ENCODE peak calls at places on chromosomes 6 and 20, in eight cellular contexts. D is Ammon's horn; Q is body of pancreas; X is caudate nucleus; C is stimulated activated effector memory CD8-positive, alpha-beta T cell treated with anti-CD3 and anti-CD28 coated beads, Interleukin-12 subunit alpha, Interleukin-12 subunit beta, amount 100 ng/mL, for 72 hours; E is K562; V is epithelial cell of prostate; T is activated CD4-positive, alpha-beta T cell treated with anti-CD3 and anti-CD28 coated beads for 1 hour. G is an unnamed sample.

GRCh38 chr20:63073738-63074065 is 66.9 kb upstream of the BHLHE23 start:
- DNase-seq in Q (no peak), E (no peak), D (no peak), T (no peak), V (no peak), X (no peak), C (no peak), G (no peak)

GRCh38 chr6:72534236-72534635 is 87.6 kb upstream of the KCNQ5 start:
- DNase-seq in C (no peak), E (no peak), T (no peak), V (no peak), D (no peak), X (no peak), Q (no peak), G (no peak)

GRCh38 chr20:60823001-60823649 is 428.9 kb upstream of the CDH4 start:
- DNase-seq in D (no peak), X (no peak), C (no peak), V (no peak), T (no peak), Q (no peak), E (no peak), G (no peak)

GRCh38 chr6:142696123-142696522 is 248.9 kb downstream of the HIVEP2 start:
- DNase-seq in D (no peak), T (no peak), E (no peak), C (no peak), V (no peak), X (no peak), Q (no peak), G (no peak)

GRCh38 chr20:45611054-45611453 is 18.5 kb upstream of the WFDC10A start:
- DNase-seq in E (no peak), D (peak; percentile 4), X (no peak), T (no peak), V (peak; percentile 67), Q (no peak), C (no peak), G (no peak)

GRCh38 chr20:18057106-18057993 is at the start of gene OVOL2:
- DNase-seq in E (peak; percentile 18), T (no peak), X (no peak), C (no peak), V (peak; percentile 81), D (no peak), Q (peak; percentile 97), G (no peak)

GRCh38 chr6:25332671-25333071 is 53.5 kb downstream of the CARMIL1 start:
- DNase-seq in V (no peak), D (peak; percentile 59), T (no peak), E (no peak), X (no peak), C (no peak), Q (no peak), G (peak; percentile 57)

GRCh38 chr6:164897523-164898094 is 411.8 kb downstream of the C6orf118 start:
- DNase-seq in C (no peak), Q (no peak), D (no peak), X (no peak), E (no peak), V (no peak), T (no peak), G (no peak)

GRCh38 chr6:2542858-2543218 is 207.9 kb downstream of the MYLK4 start:
- DNase-seq in D (peak; percentile 15), V (peak; percentile 85), T (no peak), Q (no peak), C (no peak), X (no peak), E (peak; percentile 45), G (no peak)

GRCh38 chr20:50202677-50203076 is 12.0 kb downstream of the CEBPB start:
- DNase-seq in T (no peak), E (no peak), Q (no peak), C (no peak), V (no peak), X (no peak), D (no peak), G (no peak)

GRCh38 chr6:1724616-1725015 is 114.9 kb downstream of the FOXC1 start:
- DNase-seq in X (no peak), T (no peak), V (peak; percentile 82), Q (peak; percentile 26), D (no peak), C (no peak), E (no peak), G (no peak)

GRCh38 chr6:167549187-167549586 is 224.3 kb downstream of the TTLL2 start:
- DNase-seq in Q (no peak), C (no peak), V (no peak), D (peak; percentile 64), X (no peak), T (no peak), E (no peak), G (no peak)

GRCh38 chr6:159633196-159633595 is 59.8 kb downstream of the SOD2 start:
- DNase-seq in X (no peak), Q (no peak), V (no peak), D (no peak), C (no peak), T (no peak), E (peak; percentile 23), G (no peak)

GRCh38 chr6:31582230-31582601 is at the start of gene LTB:
- DNase-seq in V (no peak), X (no peak), E (no peak), C (no peak), D (no peak), Q (no peak), T (peak; percentile 49), G (no peak)

GRCh38 chr6:128605961-128606360 is 85.6 kb upstream of the PTPRK start:
- DNase-seq in E (no peak), Q (no peak), T (no peak), V (peak; percentile 88), C (no peak), X (no peak), D (peak; percentile 4), G (no peak)

GRCh38 chr20:24755411-24755922 is 193.6 kb upstream of the CST7 start:
- DNase-seq in D (no peak), V (no peak), C (no peak), Q (peak; percentile 53), X (no peak), T (no peak), E (no peak), G (no peak)

GRCh38 chr20:53438368-53438767 is 155.3 kb downstream of the ZNF217 start:
- DNase-seq in Q (no peak), E (peak; percentile 17), D (no peak), T (no peak), V (no peak), X (no peak), C (no peak), G (no peak)

GRCh38 chr6:170148709-170149470 is 142.0 kb downstream of the DLL1 start:
- DNase-seq in V (no peak), C (no peak), D (no peak), X (no peak), T (no peak), E (no peak), Q (peak; percentile 4), G (no peak)

GRCh38 chr6:118735320-118735719 is 83.9 kb upstream of the CEP85L start:
- DNase-seq in C (no peak), X (no peak), E (peak; percentile 62), D (no peak), T (no peak), Q (no peak), V (no peak), G (no peak)

GRCh38 chr6:54629132-54629531 is 217.4 kb upstream of the FAM83B start:
- DNase-seq in D (no peak), V (no peak), E (no peak), Q (no peak), X (no peak), C (no peak), T (no peak), G (no peak)

GRCh38 chr6:45431314-45432058 is 53.8 kb upstream of the SUPT3H start:
- DNase-seq in V (no peak), E (no peak), T (no peak), C (no peak), Q (no peak), D (no peak), X (no peak), G (no peak)

GRCh38 chr6:159008656-159009288 is 8.8 kb upstream of the RSPH3 start:
- DNase-seq in C (no peak), V (no peak), Q (no peak), T (no peak), X (no peak), D (peak; percentile 37), E (no peak), G (peak; percentile 58)

GRCh38 chr20:11051146-11051545 is 377.3 kb upstream of the JAG1 start:
- DNase-seq in E (no peak), X (no peak), Q (no peak), C (no peak), V (no peak), D (no peak), T (no peak), G (no peak)

GRCh38 chr6:122788663-122789062 is 395 bp upstream of the SMPDL3A start:
- DNase-seq in Q (no peak), X (no peak), V (no peak), E (no peak), D (no peak), C (no peak), T (no peak), G (no peak)

GRCh38 chr20:10467985-10468845 is 33.1 kb downstream of the SLX4IP start:
- DNase-seq in X (no peak), Q (no peak), C (no peak), T (no peak), E (no peak), V (no peak), D (no peak), G (no peak)

GRCh38 chr20:14612389-14612788 is 275.0 kb upstream of the FLRT3 start:
- DNase-seq in X (no peak), T (no peak), E (no peak), D (no peak), V (no peak), C (no peak), Q (no peak), G (no peak)

GRCh38 chr6:73180718-73181619 is 44.3 kb downstream of the KHDC1L start:
- DNase-seq in C (no peak), D (peak; percentile 78), E (peak; percentile 30), V (no peak), T (no peak), X (no peak), Q (peak; percentile 38), G (peak; percentile 83)

GRCh38 chr6:12422848-12423247 is 132.7 kb downstream of the EDN1 start:
- DNase-seq in X (no peak), T (no peak), D (no peak), E (no peak), C (no peak), V (no peak), Q (no peak), G (no peak)

GRCh38 chr6:90219168-90219985 is 77.3 kb downstream of the BACH2 start:
- DNase-seq in C (no peak), X (no peak), D (peak; percentile 49), Q (peak; percentile 67), V (peak; percentile 62), E (no peak), T (no peak), G (peak; percentile 87)

GRCh38 chr6:33923857-33924514 is 120.2 kb upstream of the MLN start:
- DNase-seq in E (no peak), V (no peak), Q (peak; percentile 26), T (no peak), C (no peak), D (no peak), X (no peak), G (no peak)

GRCh38 chr6:43267619-43268347 is 24.5 kb downstream of the TTBK1 start:
- DNase-seq in E (peak; percentile 80), D (no peak), V (no peak), Q (peak; percentile 62), T (no peak), C (no peak), X (no peak), G (peak; percentile 55)

GRCh38 chr6:135182120-135182992 is 1.2 kb downstream of the MYB start:
- DNase-seq in C (peak; percentile 22), V (no peak), Q (peak; percentile 26), T (peak; percentile 26), X (no peak), E (peak; percentile 46), D (peak; percentile 32), G (no peak)

GRCh38 chr6:33860006-33860405 is 56.2 kb upstream of the MLN start:
- DNase-seq in T (no peak), Q (no peak), C (no peak), X (no peak), V (no peak), D (no peak), E (no peak), G (no peak)

GRCh38 chr6:4848382-4849068 is 72.3 kb downstream of the CDYL start:
- DNase-seq in E (peak; percentile 36), T (no peak), X (no peak), C (no peak), D (no peak), V (no peak), Q (peak; percentile 38), G (no peak)

G was measured in G401.